ENCODE peak calls at places on chromosome 2, in eight cellular contexts. One of them, this sample, is unnamed.

GRCh38 chr2:218343591-218343990 is 13.1 kb upstream of the CATIP start:
- DNase-seq in body of pancreas: no peak
- DNase-seq in keratinocyte: no peak
- DNase-seq in stomach: no peak
- DNase-seq in aorta: peak; percentile 87
- DNase-seq in RWPE1: no peak
- DNase-seq in K562: no peak
- DNase-seq in fibroblast of lung: peak; percentile 71
- DNase-seq in this sample: no peak

GRCh38 chr2:29834036-29834540 is 87.3 kb downstream of the ALK start:
- DNase-seq in K562: no peak
- DNase-seq in stomach: no peak
- DNase-seq in fibroblast of lung: peak; percentile 75
- DNase-seq in body of pancreas: no peak
- DNase-seq in keratinocyte: no peak
- DNase-seq in RWPE1: no peak
- DNase-seq in aorta: no peak
- DNase-seq in this sample: no peak

GRCh38 chr2:36433311-36434217 is 78.0 kb downstream of the CRIM1 start:
- DNase-seq in fibroblast of lung: peak; percentile 73
- DNase-seq in K562: no peak
- DNase-seq in RWPE1: peak; percentile 80
- DNase-seq in body of pancreas: peak; percentile 16
- DNase-seq in aorta: peak; percentile 84
- DNase-seq in stomach: no peak
- DNase-seq in keratinocyte: peak; percentile 56
- DNase-seq in this sample: peak; percentile 38

GRCh38 chr2:144965172-144965571 is 445.3 kb upstream of the ZEB2 start:
- DNase-seq in body of pancreas: no peak
- DNase-seq in RWPE1: no peak
- DNase-seq in fibroblast of lung: no peak
- DNase-seq in aorta: no peak
- DNase-seq in K562: no peak
- DNase-seq in keratinocyte: no peak
- DNase-seq in stomach: no peak
- DNase-seq in this sample: no peak

GRCh38 chr2:27799646-27800010 is 28.1 kb downstream of the MRPL33 start:
- DNase-seq in K562: no peak
- DNase-seq in fibroblast of lung: no peak
- DNase-seq in aorta: peak; percentile 79
- DNase-seq in RWPE1: no peak
- DNase-seq in body of pancreas: no peak
- DNase-seq in stomach: no peak
- DNase-seq in keratinocyte: peak; percentile 28
- DNase-seq in this sample: no peak

GRCh38 chr2:70670202-70670601 is 97.8 kb downstream of the ADD2 start:
- DNase-seq in stomach: no peak
- DNase-seq in body of pancreas: no peak
- DNase-seq in K562: no peak
- DNase-seq in keratinocyte: no peak
- DNase-seq in RWPE1: no peak
- DNase-seq in fibroblast of lung: no peak
- DNase-seq in aorta: no peak
- DNase-seq in this sample: no peak

GRCh38 chr2:231648579-231649174 is 56.0 kb downstream of the TEX44 start:
- DNase-seq in K562: no peak
- DNase-seq in body of pancreas: peak; percentile 86
- DNase-seq in keratinocyte: no peak
- DNase-seq in aorta: peak; percentile 92
- DNase-seq in stomach: peak; percentile 89
- DNase-seq in RWPE1: peak; percentile 55
- DNase-seq in fibroblast of lung: peak; percentile 36
- DNase-seq in this sample: peak; percentile 59

GRCh38 chr2:105802587-105802986 is 57.9 kb downstream of the NCK2 start:
- DNase-seq in body of pancreas: no peak
- DNase-seq in fibroblast of lung: no peak
- DNase-seq in keratinocyte: no peak
- DNase-seq in stomach: no peak
- DNase-seq in K562: no peak
- DNase-seq in RWPE1: no peak
- DNase-seq in aorta: no peak
- DNase-seq in this sample: no peak

GRCh38 chr2:79393806-79394484 is 118.9 kb upstream of the CTNNA2 start:
- DNase-seq in aorta: no peak
- DNase-seq in keratinocyte: no peak
- DNase-seq in K562: no peak
- DNase-seq in stomach: no peak
- DNase-seq in body of pancreas: peak; percentile 9
- DNase-seq in fibroblast of lung: peak; percentile 12
- DNase-seq in RWPE1: no peak
- DNase-seq in this sample: peak; percentile 20

GRCh38 chr2:178542569-178542968 is 62.3 kb downstream of the PLEKHA3 start:
- DNase-seq in body of pancreas: no peak
- DNase-seq in RWPE1: no peak
- DNase-seq in fibroblast of lung: no peak
- DNase-seq in K562: no peak
- DNase-seq in keratinocyte: no peak
- DNase-seq in stomach: no peak
- DNase-seq in aorta: no peak
- DNase-seq in this sample: no peak

GRCh38 chr2:162301151-162301804 is 17.2 kb downstream of the IFIH1 start:
- DNase-seq in K562: peak; percentile 40
- DNase-seq in stomach: peak; percentile 59
- DNase-seq in keratinocyte: no peak
- DNase-seq in fibroblast of lung: peak; percentile 60
- DNase-seq in RWPE1: peak; percentile 13
- DNase-seq in aorta: peak; percentile 65
- DNase-seq in body of pancreas: peak; percentile 60
- DNase-seq in this sample: peak; percentile 56

GRCh38 chr2:67566958-67567635 is 170.0 kb downstream of the ETAA1 start:
- DNase-seq in stomach: no peak
- DNase-seq in keratinocyte: no peak
- DNase-seq in body of pancreas: no peak
- DNase-seq in RWPE1: no peak
- DNase-seq in fibroblast of lung: peak; percentile 60
- DNase-seq in K562: no peak
- DNase-seq in aorta: no peak
- DNase-seq in this sample: no peak

GRCh38 chr2:200302940-200303727 is 3.4 kb upstream of the SPATS2L start:
- DNase-seq in RWPE1: peak; percentile 71
- DNase-seq in K562: no peak
- DNase-seq in fibroblast of lung: peak; percentile 86
- DNase-seq in keratinocyte: peak; percentile 92
- DNase-seq in stomach: no peak
- DNase-seq in body of pancreas: no peak
- DNase-seq in aorta: no peak
- DNase-seq in this sample: no peak

GRCh38 chr2:48448274-48449061 is 81.5 kb upstream of the STON1 start:
- DNase-seq in stomach: no peak
- DNase-seq in keratinocyte: no peak
- DNase-seq in K562: no peak
- DNase-seq in RWPE1: peak; percentile 6
- DNase-seq in aorta: no peak
- DNase-seq in fibroblast of lung: peak; percentile 90
- DNase-seq in body of pancreas: no peak
- DNase-seq in this sample: no peak

GRCh38 chr2:44107086-44107740 is 61.5 kb upstream of the PPM1B start:
- DNase-seq in aorta: no peak
- DNase-seq in K562: no peak
- DNase-seq in keratinocyte: no peak
- DNase-seq in body of pancreas: no peak
- DNase-seq in fibroblast of lung: no peak
- DNase-seq in stomach: no peak
- DNase-seq in RWPE1: no peak
- DNase-seq in this sample: no peak

GRCh38 chr2:202122975-202123765 is 50.1 kb downstream of the KIAA2012 start:
- DNase-seq in K562: no peak
- DNase-seq in RWPE1: no peak
- DNase-seq in body of pancreas: no peak
- DNase-seq in keratinocyte: no peak
- DNase-seq in aorta: no peak
- DNase-seq in fibroblast of lung: no peak
- DNase-seq in stomach: no peak
- DNase-seq in this sample: no peak

GRCh38 chr2:23904215-23904614 is 22.7 kb downstream of the ATAD2B start:
- DNase-seq in keratinocyte: no peak
- DNase-seq in RWPE1: no peak
- DNase-seq in stomach: no peak
- DNase-seq in body of pancreas: no peak
- DNase-seq in fibroblast of lung: no peak
- DNase-seq in K562: no peak
- DNase-seq in aorta: no peak
- DNase-seq in this sample: no peak
- H3K27ac ChIP-seq in keratinocyte: no peak overlapping the region
- H3K27ac ChIP-seq in RWPE1: no peak overlapping the region
- H3K27ac ChIP-seq in stomach: no peak overlapping the region
- H3K27ac ChIP-seq in body of pancreas: no peak overlapping the region
- H3K27ac ChIP-seq in fibroblast of lung: no peak overlapping the region
- H3K27ac ChIP-seq in K562: peak overlapping the region; percentile 19
- H3K27ac ChIP-seq in aorta: no peak overlapping the region
- H3K27ac ChIP-seq in this sample: no peak overlapping the region

GRCh38 chr2:152354069-152354755 is 19.2 kb downstream of the FMNL2 start:
- DNase-seq in K562: no peak
- DNase-seq in stomach: no peak
- DNase-seq in body of pancreas: no peak
- DNase-seq in RWPE1: no peak
- DNase-seq in keratinocyte: no peak
- DNase-seq in fibroblast of lung: peak; percentile 42
- DNase-seq in aorta: no peak
- DNase-seq in this sample: no peak
- H3K27ac ChIP-seq in K562: no peak overlapping the region
- H3K27ac ChIP-seq in stomach: no peak overlapping the region
- H3K27ac ChIP-seq in body of pancreas: no peak overlapping the region
- H3K27ac ChIP-seq in RWPE1: no peak overlapping the region
- H3K27ac ChIP-seq in keratinocyte: no peak overlapping the region
- H3K27ac ChIP-seq in fibroblast of lung: no peak overlapping the region
- H3K27ac ChIP-seq in aorta: no peak overlapping the region
- H3K27ac ChIP-seq in this sample: no peak overlapping the region

GRCh38 chr2:186709529-186710455 is 15.9 kb downstream of the FAM171B start:
- DNase-seq in body of pancreas: no peak
- DNase-seq in K562: no peak
- DNase-seq in aorta: no peak
- DNase-seq in fibroblast of lung: no peak
- DNase-seq in stomach: no peak
- DNase-seq in keratinocyte: no peak
- DNase-seq in RWPE1: no peak
- DNase-seq in this sample: no peak
- H3K27ac ChIP-seq in body of pancreas: no peak overlapping the region
- H3K27ac ChIP-seq in K562: no peak overlapping the region
- H3K27ac ChIP-seq in aorta: no peak overlapping the region
- H3K27ac ChIP-seq in fibroblast of lung: no peak overlapping the region
- H3K27ac ChIP-seq in stomach: no peak overlapping the region
- H3K27ac ChIP-seq in keratinocyte: no peak overlapping the region
- H3K27ac ChIP-seq in RWPE1: no peak overlapping the region
- H3K27ac ChIP-seq in this sample: no peak overlapping the region

GRCh38 chr2:38105911-38106310 is 30.0 kb upstream of the CYP1B1 start:
- DNase-seq in stomach: no peak
- DNase-seq in body of pancreas: no peak
- DNase-seq in RWPE1: no peak
- DNase-seq in aorta: no peak
- DNase-seq in K562: no peak
- DNase-seq in keratinocyte: no peak
- DNase-seq in fibroblast of lung: no peak
- DNase-seq in this sample: no peak
- H3K27ac ChIP-seq in stomach: no peak overlapping the region
- H3K27ac ChIP-seq in body of pancreas: peak overlapping the region; percentile 39
- H3K27ac ChIP-seq in RWPE1: peak overlapping the region; percentile 76
- H3K27ac ChIP-seq in aorta: no peak overlapping the region
- H3K27ac ChIP-seq in K562: no peak overlapping the region
- H3K27ac ChIP-seq in keratinocyte: no peak overlapping the region
- H3K27ac ChIP-seq in fibroblast of lung: no peak overlapping the region
- H3K27ac ChIP-seq in this sample: peak overlapping the region; percentile 95

DNA sequence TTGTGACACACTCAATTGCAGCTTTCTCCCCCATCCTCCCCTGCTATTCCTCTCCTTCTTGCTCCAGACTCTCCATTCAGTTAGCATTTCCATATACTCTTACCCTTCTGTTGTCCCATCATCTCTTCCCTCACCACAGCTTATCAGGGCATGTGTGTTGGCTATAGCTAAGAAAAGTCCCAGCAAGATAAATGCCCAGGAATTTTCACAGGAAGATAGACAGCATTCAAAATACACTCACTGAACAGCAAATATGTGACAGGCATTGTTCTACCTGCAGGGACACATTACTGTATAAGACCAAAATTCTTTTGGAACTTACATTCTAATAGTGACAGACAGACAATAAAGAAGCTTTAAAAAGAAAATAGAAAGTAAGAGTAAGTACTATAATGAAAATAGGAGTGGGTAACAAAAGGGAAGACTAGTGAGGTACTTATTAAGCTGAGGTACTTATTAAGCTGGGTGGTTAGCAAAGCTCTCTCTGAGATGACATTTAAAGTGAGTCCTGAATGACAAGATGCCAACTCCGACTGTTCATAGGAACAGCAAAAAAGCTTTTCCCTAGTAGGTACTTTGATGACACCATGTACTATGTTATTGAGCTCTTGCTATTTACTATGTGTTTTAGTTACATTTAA is 86.2 kb downstream of the CHN1 start:
- DNase-seq in fibroblast of lung: no peak
- DNase-seq in K562: no peak
- DNase-seq in aorta: no peak
- DNase-seq in stomach: no peak
- DNase-seq in keratinocyte: no peak
- DNase-seq in RWPE1: no peak
- DNase-seq in body of pancreas: no peak
- DNase-seq in this sample: no peak
- H3K27ac ChIP-seq in fibroblast of lung: no peak overlapping the region
- H3K27ac ChIP-seq in K562: no peak overlapping the region
- H3K27ac ChIP-seq in aorta: no peak overlapping the region
- H3K27ac ChIP-seq in stomach: no peak overlapping the region
- H3K27ac ChIP-seq in keratinocyte: no peak overlapping the region
- H3K27ac ChIP-seq in RWPE1: no peak overlapping the region
- H3K27ac ChIP-seq in body of pancreas: no peak overlapping the region
- H3K27ac ChIP-seq in this sample: no peak overlapping the region